ENCODE peak calls at places on chromosome 16, in eight cellular contexts. Q, M, C, O, X, G, D and E are unnamed samples.

GRCh38 chr16:1613728-1614225 is 1.6 kb downstream of the CRAMP1 start:
- DNase-seq in Q (no peak), M (peak; percentile 16), C (no peak), O (peak; percentile 45), X (no peak), G (no peak), D (peak; percentile 22), E (peak; percentile 41)

GRCh38 chr16:54287758-54288591 is 1.4 kb upstream of the IRX3 start:
- DNase-seq in Q (no peak), M (peak; percentile 18), C (no peak), O (no peak), X (no peak), G (peak; percentile 49), D (no peak), E (no peak)

GRCh38 chr16:12587646-12588277 is 215.9 kb downstream of the CPPED1 start:
- DNase-seq in Q (no peak), M (no peak), C (no peak), O (no peak), X (peak; percentile 27), G (no peak), D (no peak), E (no peak)

GRCh38 chr16:82481455-82481854 is 145.3 kb upstream of the CDH13 start:
- DNase-seq in Q (no peak), M (no peak), C (no peak), O (no peak), X (no peak), G (no peak), D (no peak), E (no peak)

GRCh38 chr16:53518550-53519416 is 15.8 kb upstream of the AKTIP start:
- DNase-seq in Q (peak; percentile 66), M (peak; percentile 79), C (no peak), O (no peak), X (no peak), G (peak; percentile 58), D (peak; percentile 94), E (peak; percentile 51)

GRCh38 chr16:84806256-84806889 is 13.4 kb upstream of the CRISPLD2 start:
- DNase-seq in Q (no peak), M (peak; percentile 54), C (peak; percentile 32), O (no peak), X (peak; percentile 81), G (peak; percentile 81), D (peak; percentile 89), E (no peak)

GRCh38 chr16:67800252-67801046 is 5.9 kb downstream of the RANBP10 start:
- DNase-seq in Q (no peak), M (peak; percentile 66), C (no peak), O (no peak), X (no peak), G (peak; percentile 56), D (no peak), E (no peak)

GRCh38 chr16:54080524-54081008 is 206.0 kb downstream of the IRX3 start:
- DNase-seq in Q (no peak), M (no peak), C (peak; percentile 86), O (no peak), X (no peak), G (no peak), D (peak; percentile 97), E (no peak)

GRCh38 chr16:9302102-9302501 is 210.7 kb downstream of the HAPSTR1 start:
- DNase-seq in Q (no peak), M (no peak), C (no peak), O (peak; percentile 71), X (no peak), G (no peak), D (no peak), E (peak; percentile 35)

GRCh38 chr16:21088646-21089538 is 61.8 kb downstream of the DNAH3 start:
- DNase-seq in Q (no peak), M (no peak), C (no peak), O (no peak), X (no peak), G (no peak), D (peak; percentile 25), E (no peak)

GRCh38 chr16:16025214-16025968 is 76.0 kb downstream of the ABCC1 start:
- DNase-seq in Q (peak; percentile 1), M (peak; percentile 19), C (no peak), O (no peak), X (no peak), G (no peak), D (peak; percentile 64), E (no peak)

GRCh38 chr16:11251525-11252481 is 4.2 kb downstream of the SOCS1 start:
- DNase-seq in Q (peak; percentile 74), M (no peak), C (no peak), O (no peak), X (no peak), G (no peak), D (peak; percentile 52), E (no peak)

GRCh38 chr16:66020061-66020460 is 346.4 kb upstream of the CDH5 start:
- DNase-seq in Q (no peak), M (no peak), C (no peak), O (no peak), X (no peak), G (no peak), D (no peak), E (no peak)

GRCh38 chr16:1825864-1826690 is 548 bp downstream of the HAGH start:
- DNase-seq in Q (peak; percentile 62), M (peak; percentile 22), C (no peak), O (peak; percentile 76), X (no peak), G (peak; percentile 54), D (peak; percentile 11), E (peak; percentile 45)

GRCh38 chr16:25978227-25978626 is 286.5 kb downstream of the HS3ST4 start:
- DNase-seq in Q (no peak), M (no peak), C (no peak), O (peak; percentile 61), X (no peak), G (no peak), D (no peak), E (no peak)

GRCh38 chr16:4426021-4426684 is 485 bp downstream of the DNAJA3 start:
- DNase-seq in Q (no peak), M (no peak), C (no peak), O (no peak), X (no peak), G (no peak), D (peak; percentile 18), E (peak; percentile 54)

GRCh38 chr16:66360624-66361324 is 5.7 kb upstream of the CDH5 start:
- DNase-seq in Q (no peak), M (peak; percentile 70), C (no peak), O (no peak), X (no peak), G (peak; percentile 53), D (no peak), E (no peak)

GRCh38 chr16:83854420-83854819 is 44.5 kb upstream of the MLYCD start:
- DNase-seq in Q (no peak), M (no peak), C (no peak), O (no peak), X (no peak), G (no peak), D (no peak), E (no peak)

GRCh38 chr16:85975421-85976100 is 76.6 kb downstream of the IRF8 start:
- DNase-seq in Q (no peak), M (no peak), C (no peak), O (no peak), X (no peak), G (no peak), D (no peak), E (peak; percentile 82)

GRCh38 chr16:55263271-55264250 is 60.4 kb upstream of the IRX6 start:
- DNase-seq in Q (no peak), M (peak; percentile 14), C (no peak), O (no peak), X (no peak), G (no peak), D (no peak), E (no peak)

GRCh38 chr16:13923703-13924298 is 3.8 kb downstream of the ERCC4 start:
- DNase-seq in Q (no peak), M (no peak), C (peak; percentile 41), O (no peak), X (no peak), G (no peak), D (peak; percentile 82), E (no peak)

GRCh38 chr16:50947826-50948225 is 203.2 kb downstream of the SALL1 start:
- DNase-seq in Q (no peak), M (no peak), C (no peak), O (no peak), X (no peak), G (no peak), D (no peak), E (no peak)

GRCh38 chr16:560701-561412 is 663 bp downstream of the PRR35 start:
- DNase-seq in Q (no peak), M (no peak), C (no peak), O (peak; percentile 78), X (no peak), G (no peak), D (no peak), E (no peak)

GRCh38 chr16:23353440-23353839 is 51.3 kb downstream of the SCNN1B start:
- DNase-seq in Q (no peak), M (no peak), C (no peak), O (peak; percentile 58), X (peak; percentile 41), G (no peak), D (no peak), E (no peak)
- H3K27ac ChIP-seq in Q (no peak overlapping the region), M (no peak overlapping the region), C (no peak overlapping the region), O (no peak overlapping the region), X (no peak overlapping the region), G (no peak overlapping the region), D (no peak overlapping the region), E (no peak overlapping the region)

DNA sequence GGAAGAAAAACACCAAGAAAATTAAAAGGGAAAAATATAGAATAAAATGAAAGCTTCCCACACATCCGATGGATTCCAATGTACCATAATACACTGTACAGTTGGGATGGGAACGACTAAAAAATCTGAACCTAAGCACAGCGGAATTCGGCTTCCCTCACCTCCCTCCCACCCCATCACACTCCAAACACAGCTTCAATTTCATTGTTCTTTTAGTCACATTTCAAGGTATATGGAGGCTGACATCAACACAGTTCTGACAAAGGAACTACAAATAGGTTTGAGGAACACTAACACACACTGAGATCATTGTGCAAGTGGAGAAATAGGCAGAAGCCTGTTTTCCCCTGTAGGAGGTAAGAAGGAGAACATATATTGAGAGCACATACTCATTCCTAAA is 85.1 kb downstream of the WDR59 start:
- DNase-seq in Q (no peak), M (no peak), C (no peak), O (no peak), X (no peak), G (no peak), D (no peak), E (no peak)
- TF ChIP-seq CTCF in Q (no peak), M (no peak), C (no peak), O (no peak), X (no peak), G (no peak), D (no peak), E (no peak)

GRCh38 chr16:77298638-77299360 is 99.6 kb downstream of the SYCE1L start:
- DNase-seq in Q (no peak), M (no peak), C (peak; percentile 87), O (no peak), X (no peak), G (no peak), D (peak; percentile 96), E (no peak)
- H3K27ac ChIP-seq in Q (no peak overlapping the region), M (no peak overlapping the region), C (peak overlapping the region; percentile 98), O (no peak overlapping the region), X (no peak overlapping the region), G (no peak overlapping the region), D (no peak overlapping the region), E (no peak overlapping the region)

GRCh38 chr16:30352488-30353401 is 2.4 kb downstream of the CD2BP2 start:
- DNase-seq in Q (no peak), M (no peak), C (no peak), O (no peak), X (no peak), G (no peak), D (no peak), E (no peak)
- TF ChIP-seq CTCF in Q (no peak), M (no peak), C (no peak), O (no peak), X (no peak), G (no peak), D (peak; percentile 27), E (no peak)

GRCh38 chr16:57071840-57072541 is 20.4 kb upstream of the CPNE2 start:
- DNase-seq in Q (no peak), M (no peak), C (no peak), O (no peak), X (no peak), G (no peak), D (peak; percentile 39), E (no peak)
- H3K27ac ChIP-seq in Q (peak overlapping the region; percentile 15), M (no peak overlapping the region), C (no peak overlapping the region), O (no peak overlapping the region), X (no peak overlapping the region), G (no peak overlapping the region), D (no peak overlapping the region), E (no peak overlapping the region)